ENCODE peak calls at places on chromosome 21, in nine cellular contexts. A is pancreas, O is fibroblast of the aortic adventitia, J is GM13976, P is mammary epithelial cell, X is left lung, I is cardiac muscle cell, Y is mesothelial cell of epicardium, R is GM12865. K is an unnamed sample.

GRCh38 chr21:23644768-23645167 is 1962.5 kb downstream of the MRPL39 start:
- DNase-seq in Y (no peak), J (no peak), P (no peak), A (no peak), R (no peak), X (no peak), O (no peak), I (no peak), K (no peak)

GRCh38 chr21:14875704-14876364 is 189.0 kb downstream of the NRIP1 start:
- DNase-seq in J (peak), R (peak), O (no peak), P (no peak), Y (no peak), I (no peak), X (no peak), A (no peak), K (no peak)

GRCh38 chr21:34037446-34037845 is 35.9 kb upstream of the MRPS6 start:
- DNase-seq in Y (no peak), X (no peak), P (peak), R (no peak), A (no peak), J (no peak), I (no peak), O (peak), K (no peak)

GRCh38 chr21:19864456-19864855 is 1133.8 kb upstream of the NCAM2 start:
- DNase-seq in I (no peak), P (no peak), Y (no peak), R (no peak), J (no peak), O (no peak), A (no peak), X (no peak), K (no peak)

GRCh38 chr21:25836396-25836795 is 101.6 kb downstream of the GABPA start:
- DNase-seq in X (no peak), O (peak), R (no peak), J (no peak), A (no peak), P (peak), I (no peak), Y (no peak), K (no peak)

GRCh38 chr21:28737671-28738279 is 254.9 kb downstream of the LTN1 start:
- DNase-seq in O (peak), I (peak), R (no peak), A (no peak), P (peak), Y (no peak), X (no peak), J (no peak), K (no peak)

GRCh38 chr21:32190491-32191144 is 88.2 kb downstream of the MIS18A start:
- DNase-seq in A (no peak), R (peak), P (no peak), Y (no peak), X (no peak), J (no peak), O (no peak), I (no peak), K (no peak)

GRCh38 chr21:28099296-28099695 is 893.4 kb downstream of the LTN1 start:
- DNase-seq in Y (no peak), X (no peak), I (peak), A (no peak), P (no peak), O (peak), R (no peak), J (no peak), K (no peak)

GRCh38 chr21:22758478-22758877 is 1760.3 kb downstream of the NCAM2 start:
- DNase-seq in A (no peak), X (no peak), Y (no peak), R (no peak), J (no peak), P (no peak), I (no peak), O (no peak), K (no peak)

GRCh38 chr21:33948096-33948950 is 32.7 kb upstream of the ATP5PO start:
- DNase-seq in X (peak), P (no peak), R (peak), A (peak), Y (no peak), J (peak), I (peak), O (no peak), K (peak)

GRCh38 chr21:43573921-43574320 is 85.4 kb downstream of the HSF2BP start:
- DNase-seq in R (no peak), O (no peak), P (no peak), A (no peak), X (no peak), Y (no peak), J (no peak), I (no peak), K (no peak)

GRCh38 chr21:32298148-32298559 is 501 bp upstream of the MRAP start:
- DNase-seq in A (no peak), R (no peak), O (peak), X (no peak), J (no peak), Y (no peak), P (no peak), I (no peak), K (no peak)

GRCh38 chr21:25561668-25562641 is 45.3 kb downstream of the MRPL39 start:
- DNase-seq in R (peak), O (peak), A (peak), X (peak), P (no peak), Y (peak), J (peak), I (peak), K (peak)

GRCh38 chr21:43665879-43666278 is 6.5 kb downstream of the RRP1B start:
- DNase-seq in O (no peak), A (no peak), J (no peak), I (no peak), X (no peak), Y (no peak), P (no peak), R (no peak), K (no peak)

GRCh38 chr21:16239659-16240265 is 510.0 kb downstream of the USP25 start:
- DNase-seq in O (no peak), R (no peak), P (no peak), X (no peak), Y (no peak), A (no peak), I (peak), J (no peak), K (no peak)

GRCh38 chr21:32771134-32771523 is 426 bp downstream of the PAXBP1 start:
- DNase-seq in A (peak), R (peak), I (peak), X (peak), Y (peak), J (peak), P (peak), O (peak), K (peak)

GRCh38 chr21:33948951-33949444 is 33.4 kb upstream of the ATP5PO start:
- DNase-seq in P (no peak), Y (no peak), O (no peak), R (peak), A (no peak), I (no peak), X (no peak), J (no peak), K (no peak)

GRCh38 chr21:34642211-34643075 is 26.4 kb upstream of the CLIC6 start:
- DNase-seq in I (no peak), Y (no peak), O (peak), J (peak), X (no peak), A (no peak), P (peak), R (peak), K (no peak)

GRCh38 chr21:21971384-21971783 is 973.2 kb downstream of the NCAM2 start:
- DNase-seq in O (no peak), I (no peak), A (no peak), X (no peak), P (no peak), Y (no peak), R (no peak), J (no peak), K (no peak)

GRCh38 chr21:33396966-33397365 is 6.2 kb upstream of the IFNGR2 start:
- DNase-seq in A (no peak), Y (no peak), P (peak), X (no peak), R (no peak), J (no peak), I (no peak), O (peak), K (no peak)

GRCh38 chr21:33815153-33815707 is 100.4 kb downstream of the ATP5PO start:
- DNase-seq in X (no peak), O (no peak), A (no peak), J (no peak), P (no peak), I (no peak), Y (no peak), R (no peak), K (no peak)

GRCh38 chr21:32726742-32727477 is 903 bp downstream of the SYNJ1 start:
- DNase-seq in I (peak), Y (no peak), O (peak), R (peak), A (peak), P (peak), J (peak), X (no peak), K (no peak)

GRCh38 chr21:14753466-14754258 is 207.5 kb upstream of the SAMSN1 start:
- DNase-seq in I (no peak), P (no peak), R (peak), Y (no peak), J (no peak), X (no peak), A (peak), O (no peak), K (no peak)

GRCh38 chr21:16192900-16193299 is 463.1 kb downstream of the USP25 start:
- DNase-seq in P (peak), Y (no peak), A (no peak), O (peak), J (no peak), R (no peak), I (no peak), X (no peak), K (no peak)

GRCh38 chr21:16587141-16587570 is 857.4 kb downstream of the USP25 start:
- DNase-seq in Y (no peak), A (peak), O (peak), P (peak), J (no peak), R (no peak), X (no peak), I (no peak), K (no peak)

GRCh38 chr21:33300701-33301631 is 23.8 kb upstream of the IFNAR1 start:
- DNase-seq in O (no peak), X (no peak), J (no peak), R (peak), I (no peak), A (no peak), Y (no peak), P (no peak), K (no peak)

GRCh38 chr21:29987762-29988161 is 48.0 kb upstream of the GRIK1 start:
- DNase-seq in Y (no peak), A (no peak), P (no peak), O (no peak), J (no peak), I (no peak), X (no peak), R (no peak), K (no peak)

GRCh38 chr21:24275613-24276012 is 1331.7 kb downstream of the MRPL39 start:
- DNase-seq in R (no peak), P (no peak), Y (no peak), A (no peak), O (no peak), I (no peak), X (no peak), J (no peak), K (no peak)

GRCh38 chr21:40936771-40937261 is 89.9 kb upstream of the DSCAM start:
- DNase-seq in J (no peak), P (peak), I (no peak), Y (no peak), X (no peak), R (no peak), O (no peak), A (peak), K (no peak)

GRCh38 chr21:43575466-43575841 is 83.8 kb downstream of the HSF2BP start:
- DNase-seq in J (no peak), X (no peak), I (no peak), A (no peak), O (no peak), R (no peak), P (no peak), Y (no peak), K (no peak)

GRCh38 chr21:32597205-32597604 is 11.9 kb upstream of the TCP10L start:
- DNase-seq in I (no peak), J (no peak), P (peak), X (no peak), R (no peak), O (peak), A (no peak), Y (no peak), K (no peak)

GRCh38 chr21:34625194-34625593 is 10.3 kb upstream of the RCAN1 start:
- DNase-seq in J (no peak), O (no peak), X (no peak), A (no peak), R (no peak), P (no peak), I (no peak), Y (no peak), K (no peak)

GRCh38 chr21:32412162-32412997 is at the start of gene EVA1C:
- DNase-seq in P (peak), J (peak), R (no peak), I (peak), Y (peak), A (peak), X (peak), O (peak), K (peak)

GRCh38 chr21:29639366-29640232 is 300.2 kb downstream of the GRIK1 start:
- DNase-seq in I (no peak), P (no peak), O (no peak), A (no peak), J (no peak), R (no peak), X (no peak), Y (no peak), K (no peak)

GRCh38 chr21:15446193-15446592 is 283.6 kb upstream of the USP25 start:
- DNase-seq in J (no peak), X (peak), A (no peak), R (no peak), O (no peak), I (no peak), P (no peak), Y (no peak), K (peak)

GRCh38 chr21:38170283-38170682 is 86.5 kb upstream of the KCNJ15 start:
- DNase-seq in Y (no peak), P (peak), O (peak), J (no peak), A (no peak), R (peak), X (no peak), I (no peak), K (peak)

GRCh38 chr21:38175321-38175720 is 81.5 kb upstream of the KCNJ15 start:
- DNase-seq in I (no peak), P (no peak), X (no peak), A (no peak), O (peak), Y (no peak), R (no peak), J (no peak), K (no peak)

GRCh38 chr21:38170705-38171682 is 85.8 kb upstream of the KCNJ15 start:
- DNase-seq in X (no peak), P (no peak), R (no peak), J (no peak), I (no peak), Y (no peak), O (peak), A (no peak), K (no peak)

GRCh38 chr21:38167345-38167744 is 89.4 kb upstream of the KCNJ15 start:
- DNase-seq in I (no peak), O (no peak), P (no peak), X (no peak), R (no peak), Y (no peak), A (no peak), J (no peak), K (no peak)

DNA sequence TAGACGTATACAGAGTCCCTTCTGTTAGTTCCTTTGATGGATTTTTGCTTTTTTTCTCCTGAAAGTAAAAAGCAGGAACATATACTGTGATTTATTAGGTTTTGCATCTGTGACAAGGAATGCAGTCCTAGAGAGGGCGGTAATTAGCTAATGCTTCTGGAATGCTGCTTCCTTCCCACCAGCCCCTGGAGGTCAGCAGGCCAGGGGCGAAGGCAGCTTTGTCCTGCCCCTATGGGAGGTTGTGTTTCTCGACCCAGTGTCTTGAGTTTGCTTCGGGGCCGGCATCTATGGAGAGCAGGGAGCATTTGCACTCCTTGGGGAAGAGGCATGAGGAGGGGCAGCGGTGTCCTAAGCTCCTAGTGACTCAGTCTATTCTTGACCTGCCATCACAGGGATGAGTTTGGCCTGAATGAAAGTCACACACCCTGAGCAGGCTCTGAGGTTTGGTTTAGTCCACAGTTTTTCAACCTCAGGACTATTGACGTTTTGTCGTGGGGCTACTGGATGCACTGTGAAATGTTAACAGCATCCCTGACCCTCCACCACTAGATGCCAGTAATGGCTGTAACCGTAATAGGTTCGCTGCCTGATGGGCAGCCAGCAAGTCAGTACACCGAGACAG is 85.0 kb upstream of the KCNJ15 start:
- DNase-seq in J (no peak), O (peak), P (no peak), R (no peak), A (peak), X (peak), I (peak), Y (no peak), K (peak)
- TF ChIP-seq CTCF in J (no peak), O (no peak), P (no peak), R (peak), A (no peak), X (no peak), I (peak), Y (no peak), K (no peak)

GRCh38 chr21:36964832-36965719 is 1.4 kb downstream of the HLCS start:
- DNase-seq in I (no peak), A (no peak), Y (no peak), P (no peak), X (no peak), J (no peak), R (no peak), O (peak), K (no peak)

GRCh38 chr21:36965720-36966065 is 776 bp downstream of the HLCS start:
- DNase-seq in R (no peak), J (no peak), O (peak), Y (no peak), P (no peak), X (no peak), I (no peak), A (no peak), K (no peak)

GRCh38 chr21:36964398-36964797 is 2.1 kb downstream of the HLCS start:
- DNase-seq in P (no peak), A (no peak), O (no peak), Y (no peak), X (no peak), R (no peak), J (no peak), I (no peak), K (no peak)

GRCh38 chr21:36966846-36967657 is 583 bp upstream of the HLCS start:
- DNase-seq in Y (no peak), R (no peak), O (peak), P (no peak), J (no peak), I (no peak), X (no peak), A (no peak), K (peak)

GRCh38 chr21:36966066-36966845 is at the start of gene HLCS:
- DNase-seq in Y (peak), P (peak), O (peak), R (peak), J (peak), X (peak), A (peak), I (peak), K (peak)
- TF ChIP-seq CTCF in Y (no peak), P (peak), O (peak), R (peak), J (peak), X (no peak), A (no peak), I (no peak), K (no peak)

GRCh38 chr21:17853393-17854275 is 34.5 kb upstream of the C21orf91 start:
- DNase-seq in J (no peak), I (no peak), A (no peak), O (no peak), X (no peak), P (no peak), R (no peak), Y (no peak), K (no peak)
- TF ChIP-seq CTCF in J (no peak), I (no peak), A (no peak), O (no peak), X (no peak), P (no peak), R (no peak), Y (no peak), K (no peak)

DNA sequence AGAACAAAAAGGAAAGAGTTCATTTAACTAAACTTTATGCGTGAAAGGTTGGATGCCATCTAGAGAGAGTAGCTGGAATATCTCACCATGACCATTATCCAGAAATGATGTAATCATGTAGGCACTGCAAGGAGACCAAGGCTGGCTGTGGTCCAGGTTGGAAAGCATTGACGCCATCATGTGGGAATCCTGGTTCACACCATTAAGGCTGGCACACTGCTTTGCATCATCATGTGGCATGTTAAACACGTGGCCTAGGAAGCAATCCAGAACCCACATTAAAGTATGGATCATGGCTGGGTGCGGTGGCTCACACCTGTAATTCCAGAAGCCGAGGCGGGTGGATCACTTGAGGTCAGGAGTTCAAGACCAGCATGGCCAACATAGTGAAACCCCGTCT is 4.3 kb downstream of the ADAMTS1 start:
- DNase-seq in R (no peak), P (peak), O (peak), Y (no peak), I (no peak), J (no peak), A (peak), X (peak), K (no peak)
- TF ChIP-seq CTCF in R (no peak), P (peak), O (peak), Y (no peak), I (no peak), J (no peak), A (no peak), X (no peak), K (no peak)

GRCh38 chr21:42309753-42310213 is 5.4 kb downstream of the TFF3 start:
- DNase-seq in A (peak), P (no peak), O (peak), X (peak), J (peak), Y (no peak), I (peak), R (peak), K (peak)
- TF ChIP-seq CTCF in A (peak), P (peak), O (peak), X (peak), J (peak), Y (peak), I (peak), R (peak), K (peak)

GRCh38 chr21:36035381-36035791 is 24.9 kb downstream of the SETD4 start:
- DNase-seq in Y (no peak), R (no peak), X (no peak), P (no peak), J (no peak), A (no peak), I (peak), O (no peak), K (peak)
- TF ChIP-seq CTCF in Y (no peak), R (no peak), X (no peak), P (no peak), J (no peak), A (no peak), I (no peak), O (no peak), K (no peak)

DNA sequence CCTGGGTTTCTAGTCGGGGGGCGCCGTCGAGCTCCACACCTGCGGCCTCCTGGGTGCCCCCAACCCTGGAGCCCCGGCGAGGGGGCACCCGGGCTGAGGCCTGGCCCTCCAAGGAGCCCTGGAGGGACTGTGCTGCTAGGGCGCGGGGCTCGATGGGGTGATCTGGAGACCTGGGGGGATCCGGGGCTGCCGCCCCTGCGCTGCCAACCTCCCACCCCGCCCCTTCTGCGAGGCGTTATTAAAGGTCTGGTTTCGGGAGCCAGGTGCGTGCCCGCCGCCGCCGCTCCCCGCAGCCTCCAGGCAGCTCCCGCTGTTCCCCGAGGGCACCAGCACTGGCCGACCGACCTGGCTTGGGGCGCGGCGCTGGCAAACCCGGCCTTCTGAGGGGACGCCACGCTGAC is 746 bp upstream of the POFUT2 start:
- DNase-seq in R (no peak), J (no peak), O (no peak), I (no peak), X (peak), P (no peak), Y (no peak), A (peak), K (no peak)
- TF ChIP-seq CTCF in R (no peak), J (no peak), O (no peak), I (no peak), X (no peak), P (no peak), Y (no peak), A (no peak), K (no peak)

GRCh38 chr21:39441502-39442475 is 3.8 kb downstream of the LCA5L start:
- DNase-seq in I (peak), R (peak), J (peak), Y (no peak), P (peak), X (no peak), O (peak), A (peak), K (peak)
- TF ChIP-seq CTCF in I (peak), R (peak), J (peak), Y (peak), P (peak), X (peak), O (peak), A (peak), K (peak)